ENCODE peak calls at places on chromosomes 16 and 17, in nine cellular contexts. M, A, O, H, I, V, K, B and C are unnamed samples.
A peak's percentile ranks its signal among the peaks of the same experiment; 100 is the strongest.

GRCh38 chr16:1416521-1416941 is 2.0 kb upstream of the UNKL start:
- DNase-seq in H (no peak), V (peak; percentile 68), B (no peak), A (no peak), I (no peak), O (no peak), M (no peak), K (no peak), C (no peak)

GRCh38 chr16:31458073-31458834 is 1.0 kb upstream of the ARMC5 start:
- DNase-seq in I (no peak), B (peak; percentile 85), A (peak; percentile 50), K (peak; percentile 79), M (peak; percentile 60), O (peak; percentile 58), V (peak; percentile 63), H (no peak), C (peak; percentile 50)

GRCh38 chr17:1412185-1413110 is 12.4 kb upstream of the YWHAE start:
- DNase-seq in H (no peak), M (peak; percentile 17), V (peak; percentile 46), O (peak; percentile 62), A (no peak), B (peak; percentile 79), I (no peak), K (no peak), C (no peak)

GRCh38 chr17:160336-160735 is 21.1 kb downstream of the DOC2B start:
- DNase-seq in M (no peak), A (no peak), I (no peak), B (peak; percentile 52), K (no peak), O (no peak), V (no peak), H (no peak), C (no peak)

GRCh38 chr16:67542464-67542863 is 13.8 kb downstream of the RIPOR1 start:
- DNase-seq in H (no peak), K (no peak), A (no peak), I (no peak), O (peak; percentile 79), M (peak; percentile 76), V (peak; percentile 51), B (peak; percentile 62), C (peak; percentile 81)

GRCh38 chr17:38852771-38853291 is 690 bp downstream of the RPL23 start:
- DNase-seq in M (no peak), O (no peak), V (no peak), I (no peak), K (no peak), H (no peak), A (no peak), B (no peak), C (no peak)

GRCh38 chr16:86734559-86735480 is 156.5 kb downstream of the FOXL1 start:
- DNase-seq in K (no peak), V (no peak), H (no peak), M (no peak), B (no peak), A (no peak), I (no peak), O (no peak), C (no peak)

GRCh38 chr16:85369060-85369459 is 244.1 kb upstream of the GSE1 start:
- DNase-seq in B (no peak), O (no peak), K (no peak), V (no peak), I (no peak), A (no peak), M (no peak), H (no peak), C (no peak)

GRCh38 chr16:53999841-54000240 is 286.7 kb downstream of the IRX3 start:
- DNase-seq in V (no peak), H (peak; percentile 14), A (no peak), O (peak; percentile 33), K (no peak), B (no peak), M (peak; percentile 78), I (no peak), C (peak; percentile 24)

GRCh38 chr17:82527893-82528292 is 8.4 kb downstream of the FOXK2 start:
- DNase-seq in I (no peak), V (no peak), A (no peak), B (no peak), K (no peak), H (no peak), M (peak; percentile 46), O (no peak), C (peak; percentile 59)

DNA sequence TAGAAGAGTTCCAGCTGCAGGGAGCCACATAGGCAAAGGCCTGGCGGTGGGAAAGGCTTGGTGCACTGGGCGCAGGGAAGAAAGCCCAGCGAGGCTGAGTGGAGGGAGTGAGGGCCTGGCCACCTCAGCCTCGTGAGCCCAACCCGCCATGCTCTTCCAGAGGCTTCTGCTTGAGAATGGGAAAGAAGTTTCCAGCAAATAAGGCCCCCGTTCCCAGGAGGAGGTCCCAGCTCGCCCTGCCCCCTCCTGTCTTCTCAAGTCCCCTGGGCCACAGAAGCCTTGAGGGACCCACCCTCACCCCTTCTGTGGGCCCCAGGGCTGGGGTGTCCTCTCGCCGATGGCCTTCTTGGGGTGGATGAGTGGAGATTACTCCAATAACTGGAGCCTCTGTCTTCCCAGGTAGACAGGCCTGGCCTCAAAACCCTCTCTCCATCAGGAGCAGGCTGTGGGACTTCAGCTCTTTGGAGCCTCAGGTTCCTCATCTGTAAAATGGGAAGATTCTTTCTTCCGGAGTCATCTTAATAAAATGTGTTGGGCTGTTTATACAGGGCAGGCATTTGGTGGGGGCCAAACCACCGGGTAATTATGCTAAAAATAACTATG is 933 bp upstream of the SNN start:
- DNase-seq in M (no peak), B (no peak), A (no peak), K (no peak), H (no peak), V (no peak), I (no peak), O (no peak), C (no peak)
- H3K4me3 ChIP-seq in M (no peak overlapping the region), B (peak overlapping the region; percentile 57), A (no peak overlapping the region), K (no peak overlapping the region), H (no peak overlapping the region), V (no peak overlapping the region), I (no peak overlapping the region), O (no peak overlapping the region), C (no peak overlapping the region)

GRCh38 chr16:74034862-74035261 is 261.8 kb upstream of the PSMD7 start:
- DNase-seq in O (peak; percentile 35), H (no peak), V (no peak), A (peak; percentile 47), I (no peak), K (no peak), B (no peak), M (peak; percentile 1), C (peak; percentile 26)
- TF ChIP-seq CTCF in O (peak; percentile 13), H (peak; percentile 43), V (peak; percentile 50), A (peak; percentile 45), I (peak; percentile 36), K (no peak), B (peak; percentile 31), M (peak; percentile 51), C (peak; percentile 55)

GRCh38 chr17:81346908-81347349 is 48.3 kb upstream of the BAHCC1 start:
- DNase-seq in K (no peak), H (no peak), O (no peak), A (no peak), B (no peak), I (no peak), M (no peak), V (no peak), C (no peak)
- H3K4me3 ChIP-seq in K (no peak overlapping the region), H (peak overlapping the region; percentile 68), O (peak overlapping the region; percentile 59), A (peak overlapping the region; percentile 72), B (peak overlapping the region; percentile 62), I (peak overlapping the region; percentile 70), M (peak overlapping the region; percentile 66), V (peak overlapping the region; percentile 58), C (peak overlapping the region; percentile 67)

GRCh38 chr16:84266451-84266850 is 26.6 kb upstream of the KCNG4 start:
- DNase-seq in H (no peak), O (peak; percentile 73), I (no peak), A (peak; percentile 89), K (no peak), V (peak; percentile 43), M (peak; percentile 58), B (no peak), C (peak; percentile 32)

GRCh38 chr16:84267380-84267779 is 27.3 kb upstream of the WFDC1 start:
- DNase-seq in M (no peak), I (no peak), V (no peak), A (no peak), B (no peak), O (no peak), H (no peak), K (no peak), C (no peak)

GRCh38 chr16:84260766-84261165 is 21.0 kb upstream of the KCNG4 start:
- DNase-seq in B (no peak), I (no peak), O (no peak), K (no peak), V (no peak), A (no peak), H (no peak), M (no peak), C (no peak)

GRCh38 chr16:84259691-84260090 is 19.9 kb upstream of the KCNG4 start:
- DNase-seq in B (no peak), V (no peak), O (no peak), H (no peak), K (no peak), A (no peak), I (no peak), M (no peak), C (no peak)

GRCh38 chr16:84262939-84263338 is 23.1 kb upstream of the KCNG4 start:
- DNase-seq in O (no peak), K (no peak), I (no peak), V (no peak), A (no peak), B (no peak), H (no peak), M (no peak), C (no peak)
- TF ChIP-seq CTCF in O (no peak), K (no peak), I (no peak), V (no peak), A (no peak), B (no peak), H (no peak), M (no peak), C (no peak)

GRCh38 chr17:55279203-55279602 is 14.4 kb downstream of the HLF start:
- DNase-seq in M (no peak), V (no peak), K (no peak), A (no peak), B (no peak), I (no peak), H (no peak), O (no peak), C (no peak)
- H3K4me3 ChIP-seq in M (no peak overlapping the region), V (no peak overlapping the region), K (no peak overlapping the region), A (no peak overlapping the region), B (no peak overlapping the region), I (no peak overlapping the region), H (no peak overlapping the region), O (no peak overlapping the region), C (no peak overlapping the region)

GRCh38 chr16:8905795-8906591 is 23.8 kb downstream of the LITAFD start:
- DNase-seq in A (no peak), H (no peak), I (no peak), B (no peak), K (no peak), V (no peak), O (no peak), M (no peak), C (no peak)
- TF ChIP-seq CTCF in A (peak; percentile 31), H (peak; percentile 16), I (peak; percentile 32), B (peak; percentile 9), K (no peak), V (no peak), O (peak; percentile 26), M (peak; percentile 13), C (peak; percentile 27)